ENCODE peak calls at places on chromosomes 4 and X, in nine cellular contexts. I is Peyer's patch; W is amniotic stem cell; Q is SK-MEL-5; N is ACHN; H is amygdala; J is brain microvascular endothelial cell; L is activated CD4-positive, alpha-beta T cell treated with anti-CD3 and anti-CD28 coated beads, Interleukin-2, amount 50 U/mL, for 4 hours; F is NCI-H1694. U is an unnamed sample.

GRCh38 chr4:24472514-24473308 is 111.6 kb downstream of the DHX15 start:
- DNase-seq in J (peak; percentile 67), L (peak; percentile 52), Q (peak; percentile 68), I (peak; percentile 44), W (peak; percentile 70), N (peak; percentile 76), H (peak; percentile 18), F (peak; percentile 50), U (peak; percentile 57)

GRCh38 chrX:41085105-41085882 is at the start of gene USP9X:
- DNase-seq in J (peak; percentile 79), W (peak; percentile 73), N (peak; percentile 73), F (peak; percentile 62), I (peak; percentile 91), L (peak; percentile 78), H (peak; percentile 70), Q (peak; percentile 85), U (peak; percentile 32)

GRCh38 chr4:73723029-73723428 is 17.3 kb upstream of the CXCL8 start:
- DNase-seq in F (no peak), I (no peak), W (no peak), N (no peak), L (no peak), Q (no peak), J (peak; percentile 31), H (no peak), U (no peak)

GRCh38 chrX:149398027-149398426 is 107.1 kb downstream of the IDS start:
- DNase-seq in J (no peak), F (no peak), I (no peak), W (no peak), L (no peak), H (no peak), N (no peak), Q (no peak), U (no peak)

GRCh38 chr4:156060661-156061060 is 107.0 kb upstream of the CTSO start:
- DNase-seq in W (no peak), J (no peak), I (no peak), L (no peak), H (no peak), N (no peak), Q (no peak), F (no peak), U (no peak)

GRCh38 chr4:115274545-115274944 is 161.1 kb upstream of the NDST4 start:
- DNase-seq in L (no peak), Q (no peak), I (no peak), W (no peak), J (no peak), H (no peak), N (no peak), F (no peak), U (no peak)

GRCh38 chr4:18536420-18536819 is 514.9 kb upstream of the LCORL start:
- DNase-seq in H (no peak), W (no peak), Q (peak; percentile 2), J (no peak), I (no peak), N (no peak), L (no peak), F (no peak), U (no peak)

GRCh38 chr4:150089732-150090131 is 11.5 kb downstream of the DCLK2 start:
- DNase-seq in Q (no peak), F (no peak), N (no peak), J (no peak), H (no peak), I (no peak), L (no peak), W (no peak), U (no peak)

GRCh38 chr4:188178806-188179205 is 39.6 kb downstream of the TRIML1 start:
- DNase-seq in H (no peak), Q (no peak), L (no peak), W (no peak), J (no peak), I (no peak), F (no peak), N (no peak), U (no peak)

GRCh38 chr4:127632420-127633403 is at the start of gene INTU:
- DNase-seq in L (no peak), Q (peak; percentile 95), N (peak; percentile 94), J (peak; percentile 99), I (peak; percentile 44), W (peak; percentile 92), F (peak; percentile 83), H (peak; percentile 82), U (peak; percentile 58)

GRCh38 chrX:9873952-9874351 is 87.7 kb downstream of the SHROOM2 start:
- DNase-seq in F (no peak), N (peak; percentile 22), J (no peak), H (no peak), W (no peak), L (peak; percentile 27), Q (peak; percentile 44), I (peak; percentile 42), U (peak; percentile 59)

GRCh38 chr4:184621518-184621917 is 27.7 kb downstream of the CASP3 start:
- DNase-seq in I (no peak), L (no peak), Q (no peak), J (no peak), N (no peak), W (no peak), F (no peak), H (no peak), U (no peak)

U was measured in NCI-H524 treated with DMSO at 0.1 percent for 48 hours.